ENCODE peak calls at places on chromosomes 5 and 9, in four cellular contexts. G is astrocyte of the cerebellum, Q is lower lobe of right lung, L is GM13977. O is an unnamed sample.

GRCh38 chr5:103207653-103208052 is 50.9 kb upstream of the MACIR start:
- DNase-seq in G (no peak), Q (no peak), L (no peak), O (no peak)

GRCh38 chr9:124286292-124286931 is 28.7 kb downstream of the NEK6 start:
- DNase-seq in G (peak), Q (peak), L (peak), O (peak)

GRCh38 chr5:7372399-7372798 is 23.5 kb upstream of the ADCY2 start:
- DNase-seq in G (no peak), Q (no peak), L (no peak), O (no peak)

GRCh38 chr5:133635051-133635450 is 22.7 kb upstream of the FSTL4 start:
- DNase-seq in G (peak), Q (no peak), L (no peak), O (no peak)

GRCh38 chr9:115090486-115090885 is 27.5 kb downstream of the TNC start:
- DNase-seq in G (no peak), Q (no peak), L (no peak), O (no peak)

GRCh38 chr5:106876665-106877194 is 794.0 kb downstream of the EFNA5 start:
- DNase-seq in G (no peak), Q (peak), L (no peak), O (no peak)

GRCh38 chr5:135821061-135821781 is 13.2 kb upstream of the SLC25A48 start:
- DNase-seq in G (no peak), Q (no peak), L (peak), O (no peak)

GRCh38 chr5:30324083-30324482 is 869.4 kb upstream of the CDH6 start:
- DNase-seq in G (no peak), Q (no peak), L (no peak), O (no peak)

GRCh38 chr5:90968319-90968718 is 409.7 kb downstream of the ADGRV1 start:
- DNase-seq in G (peak), Q (no peak), L (no peak), O (no peak)

GRCh38 chr5:134100283-134101011 is 14.0 kb upstream of the TCF7 start:
- DNase-seq in G (peak), Q (no peak), L (peak), O (peak)

GRCh38 chr9:6243746-6244145 is 28.1 kb downstream of the IL33 start:
- DNase-seq in G (no peak), Q (no peak), L (peak), O (peak)

GRCh38 chr9:7403839-7404238 is 395.7 kb downstream of the DMAC1 start:
- DNase-seq in G (no peak), Q (no peak), L (no peak), O (no peak)

GRCh38 chr9:130579738-130580463 is 524 bp downstream of the FUBP3 start:
- DNase-seq in G (no peak), Q (no peak), L (no peak), O (no peak)

GRCh38 chr5:168931638-168932345 is 352.6 kb upstream of the PANK3 start:
- DNase-seq in G (no peak), Q (no peak), L (no peak), O (no peak)

GRCh38 chr9:109726122-109726521 is 53.9 kb upstream of the PALM2AKAP2 start:
- DNase-seq in G (no peak), Q (no peak), L (no peak), O (no peak)

GRCh38 chr9:19127881-19128719 is 808 bp upstream of the PLIN2 start:
- DNase-seq in G (no peak), Q (peak), L (peak), O (no peak)

GRCh38 chr5:120564013-120564412 is 99.9 kb downstream of the PRR16 start:
- DNase-seq in G (no peak), Q (no peak), L (no peak), O (no peak)

GRCh38 chr5:135660826-135661555 is 82.2 kb upstream of the CXCL14 start:
- DNase-seq in G (peak), Q (no peak), L (no peak), O (no peak)

GRCh38 chr5:90932052-90932699 is 373.6 kb downstream of the ADGRV1 start:
- DNase-seq in G (peak), Q (no peak), L (peak), O (peak)

GRCh38 chr5:142568996-142569335 is 116.9 kb downstream of the FGF1 start:
- DNase-seq in G (no peak), Q (no peak), L (no peak), O (no peak)

GRCh38 chr9:76219555-76220151 is 174.6 kb downstream of the RFK start:
- DNase-seq in G (no peak), Q (no peak), L (no peak), O (no peak)

GRCh38 chr5:179870403-179870903 is 11.8 kb upstream of the MRNIP start:
- DNase-seq in G (no peak), Q (peak), L (no peak), O (no peak)

GRCh38 chr5:111863801-111864200 is 106.8 kb upstream of the NREP start:
- DNase-seq in G (no peak), Q (no peak), L (no peak), O (no peak)

GRCh38 chr9:33446507-33447403 is 638 bp downstream of the AQP3 start:
- DNase-seq in G (no peak), Q (peak), L (peak), O (peak)

GRCh38 chr5:111143910-111144309 is 51.8 kb downstream of the WDR36 start:
- DNase-seq in G (peak), Q (no peak), L (no peak), O (no peak)

GRCh38 chr5:68505917-68506860 is 290.6 kb downstream of the PIK3R1 start:
- DNase-seq in G (no peak), Q (no peak), L (no peak), O (no peak)

GRCh38 chr5:2710910-2711309 is 40.6 kb downstream of the IRX2 start:
- DNase-seq in G (no peak), Q (no peak), L (no peak), O (no peak)
- TF ChIP-seq CTCF in G (peak), Q (no peak), L (no peak), O (no peak)

DNA sequence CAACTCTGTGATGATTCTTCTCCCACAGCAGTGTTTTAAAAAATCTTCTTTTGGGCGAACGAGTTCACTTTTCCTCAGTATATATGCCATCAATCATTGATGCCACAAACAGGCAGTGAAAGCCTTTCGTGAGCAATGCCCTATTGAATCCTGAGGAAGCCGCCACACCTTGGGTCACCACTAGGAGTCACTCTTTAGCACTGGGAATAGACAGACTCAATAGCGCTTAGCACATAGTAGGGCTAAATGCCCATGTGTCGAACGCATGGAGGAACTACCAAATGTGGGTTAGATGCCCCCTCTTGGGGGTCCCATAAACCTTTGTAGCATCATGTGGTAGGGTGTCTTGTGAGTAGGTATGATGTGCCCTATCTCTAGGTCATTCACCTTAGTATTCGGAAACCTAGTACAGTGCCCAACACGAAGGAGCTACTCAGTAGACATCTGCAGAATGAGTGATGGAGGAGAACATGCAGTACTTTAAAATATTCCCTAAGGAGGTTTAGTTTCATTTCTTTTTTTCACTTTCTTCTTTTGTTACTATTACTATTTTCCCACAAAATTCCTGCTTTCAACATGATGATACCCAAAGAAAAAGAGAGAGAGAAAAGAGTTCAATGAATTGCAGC is 603.7 kb downstream of the BNC2 start:
- DNase-seq in G (no peak), Q (no peak), L (no peak), O (no peak)
- TF ChIP-seq CTCF in G (peak), Q (peak), L (peak), O (peak)

GRCh38 chr5:131530706-131531331 is 104.2 kb downstream of the RAPGEF6 start:
- DNase-seq in G (no peak), Q (no peak), L (no peak), O (no peak)

GRCh38 chr5:131536211-131536826 is 98.7 kb downstream of the RAPGEF6 start:
- DNase-seq in G (no peak), Q (no peak), L (peak), O (peak)

GRCh38 chr5:131532016-131532640 is 102.9 kb downstream of the RAPGEF6 start:
- DNase-seq in G (no peak), Q (no peak), L (no peak), O (no peak)

GRCh38 chr5:131534995-131535394 is 100.0 kb downstream of the RAPGEF6 start:
- DNase-seq in G (no peak), Q (no peak), L (no peak), O (no peak)

DNA sequence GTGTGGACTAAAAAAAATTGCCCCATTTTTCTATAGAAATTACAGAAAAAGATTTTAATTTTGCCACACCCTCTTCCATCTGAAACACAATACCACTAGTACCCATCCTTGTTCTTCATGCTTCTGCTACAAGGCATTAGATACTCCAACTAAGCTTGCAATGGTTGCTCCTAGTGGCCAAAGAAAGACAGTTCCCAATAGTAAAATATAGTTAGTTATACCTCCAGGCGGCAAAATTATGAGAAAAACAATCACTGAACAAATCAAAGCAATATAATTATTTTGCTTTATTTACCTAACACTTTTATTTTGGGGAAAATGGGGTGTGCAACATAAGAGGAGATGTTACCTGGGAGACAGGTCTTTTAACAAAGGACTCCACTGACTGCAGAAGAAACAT is 101.2 kb downstream of the RAPGEF6 start:
- DNase-seq in G (no peak), Q (no peak), L (no peak), O (no peak)
- TF ChIP-seq CTCF in G (peak), Q (peak), L (peak), O (no peak)

GRCh38 chr9:137070906-137071275 is 534 bp upstream of the SAPCD2 start:
- DNase-seq in G (no peak), Q (no peak), L (peak), O (peak)
- TF ChIP-seq CTCF in G (peak), Q (no peak), L (no peak), O (no peak)

GRCh38 chr9:30197954-30198353 is 2186.5 kb upstream of the ACO1 start:
- DNase-seq in G (no peak), Q (no peak), L (no peak), O (no peak)

GRCh38 chr9:30201024-30201423 is 2183.4 kb upstream of the ACO1 start:
- DNase-seq in G (no peak), Q (no peak), L (no peak), O (no peak)

GRCh38 chr9:30198463-30199309 is 2185.8 kb upstream of the ACO1 start:
- DNase-seq in G (no peak), Q (no peak), L (no peak), O (no peak)
- TF ChIP-seq CTCF in G (no peak), Q (no peak), L (no peak), O (no peak)

GRCh38 chr9:88011005-88011766 is 36.9 kb upstream of the CDK20 start:
- DNase-seq in G (no peak), Q (no peak), L (no peak), O (no peak)
- TF ChIP-seq CTCF in G (peak), Q (no peak), L (no peak), O (no peak)

DNA sequence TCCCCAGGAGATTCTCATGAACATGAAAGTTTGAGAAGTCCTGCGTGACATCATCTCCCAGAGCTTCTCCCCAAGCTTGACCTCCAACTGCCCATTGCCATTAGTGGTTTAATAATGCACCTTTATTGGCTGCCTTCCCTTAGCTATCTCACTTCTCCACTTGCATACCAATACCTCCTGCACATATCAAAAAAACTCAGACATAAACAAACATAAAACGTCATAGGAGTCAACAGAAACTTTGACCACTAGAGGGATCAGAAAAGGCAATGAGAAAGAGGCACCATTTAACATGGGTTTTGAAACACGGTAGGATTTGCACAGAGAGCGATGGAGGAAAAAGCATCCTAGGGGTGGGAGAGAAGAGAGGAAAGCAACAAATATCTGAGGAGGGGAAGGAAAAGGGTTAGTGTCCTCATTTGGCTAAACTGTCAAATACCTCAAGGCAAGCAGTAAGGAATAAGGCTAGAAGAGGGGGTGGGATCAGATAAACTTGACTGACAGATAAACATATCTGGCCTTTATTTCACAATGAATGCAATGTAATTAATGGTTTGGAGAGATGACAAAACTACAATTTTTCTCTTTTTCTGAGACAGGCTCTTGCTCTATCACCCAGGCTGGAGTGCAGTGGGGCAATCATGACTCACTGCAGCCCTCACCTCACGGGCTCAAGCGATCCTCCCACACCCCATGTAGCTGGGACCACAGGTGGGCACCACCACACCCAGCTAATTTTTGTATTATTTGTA is 27.0 kb downstream of the GNAQ start:
- DNase-seq in G (no peak), Q (no peak), L (no peak), O (no peak)
- TF ChIP-seq CTCF in G (peak), Q (peak), L (no peak), O (no peak)

GRCh38 chr9:118529210-118529609 is 825.0 kb downstream of the TLR4 start:
- DNase-seq in G (peak), Q (no peak), L (no peak), O (peak)
- TF ChIP-seq CTCF in G (no peak), Q (no peak), L (no peak), O (no peak)

GRCh38 chr9:97309260-97309659 is 1.8 kb downstream of the CCDC180 start:
- DNase-seq in G (no peak), Q (no peak), L (no peak), O (no peak)
- TF ChIP-seq CTCF in G (no peak), Q (no peak), L (no peak), O (no peak)

O was measured in GM20000.